ENCODE peak calls at places on chromosomes 13 and 19, in nine cellular contexts. K, Q, O, H, J, G, T, V and E are unnamed samples.

GRCh38 chr13:27375686-27376326 is 48.6 kb upstream of the GTF3A start:
- DNase-seq in V (no peak), H (peak; percentile 85), T (peak; percentile 87), Q (peak; percentile 69), J (no peak), K (peak; percentile 52), O (peak; percentile 63), G (peak; percentile 76), E (peak; percentile 76)

GRCh38 chr13:76720416-76720815 is 165.8 kb downstream of the KCTD12 start:
- DNase-seq in K (no peak), Q (no peak), O (no peak), T (no peak), J (no peak), H (no peak), G (no peak), V (no peak), E (no peak)

GRCh38 chr13:30829145-30829544 is 76.9 kb upstream of the MEDAG start:
- DNase-seq in O (no peak), K (peak; percentile 94), Q (peak; percentile 95), J (no peak), T (no peak), H (no peak), G (peak; percentile 86), V (no peak), E (no peak)

GRCh38 chr13:105462981-105463380 is 1072.5 kb downstream of the EFNB2 start:
- DNase-seq in G (no peak), Q (no peak), J (no peak), T (no peak), K (peak; percentile 31), H (no peak), O (no peak), V (no peak), E (no peak)

GRCh38 chr19:11581740-11582139 is 4.3 kb upstream of the ACP5 start:
- DNase-seq in O (no peak), J (no peak), H (no peak), K (peak; percentile 44), Q (no peak), G (peak; percentile 44), V (no peak), T (no peak), E (no peak)

GRCh38 chr13:94640676-94641075 is 39.0 kb downstream of the GPR180 start:
- DNase-seq in Q (no peak), O (no peak), K (peak; percentile 71), G (peak; percentile 8), V (no peak), T (no peak), J (no peak), H (no peak), E (no peak)

GRCh38 chr13:60351326-60351725 is 45.7 kb upstream of the TDRD3 start:
- DNase-seq in T (peak; percentile 7), K (peak; percentile 76), J (peak; percentile 37), O (no peak), V (no peak), G (peak; percentile 82), Q (no peak), H (no peak), E (no peak)

GRCh38 chr19:16449330-16449961 is 22.3 kb downstream of the EPS15L1 start:
- DNase-seq in Q (no peak), H (no peak), O (no peak), G (no peak), V (no peak), K (peak; percentile 34), T (no peak), J (no peak), E (no peak)

GRCh38 chr13:45102136-45102802 is 18.0 kb upstream of the GTF2F2 start:
- DNase-seq in Q (no peak), O (no peak), H (no peak), K (no peak), J (no peak), V (no peak), T (no peak), G (no peak), E (no peak)

GRCh38 chr13:20738616-20739015 is 35.1 kb downstream of the IL17D start:
- DNase-seq in G (no peak), O (no peak), V (no peak), Q (no peak), K (no peak), T (no peak), J (no peak), H (no peak), E (no peak)

DNA sequence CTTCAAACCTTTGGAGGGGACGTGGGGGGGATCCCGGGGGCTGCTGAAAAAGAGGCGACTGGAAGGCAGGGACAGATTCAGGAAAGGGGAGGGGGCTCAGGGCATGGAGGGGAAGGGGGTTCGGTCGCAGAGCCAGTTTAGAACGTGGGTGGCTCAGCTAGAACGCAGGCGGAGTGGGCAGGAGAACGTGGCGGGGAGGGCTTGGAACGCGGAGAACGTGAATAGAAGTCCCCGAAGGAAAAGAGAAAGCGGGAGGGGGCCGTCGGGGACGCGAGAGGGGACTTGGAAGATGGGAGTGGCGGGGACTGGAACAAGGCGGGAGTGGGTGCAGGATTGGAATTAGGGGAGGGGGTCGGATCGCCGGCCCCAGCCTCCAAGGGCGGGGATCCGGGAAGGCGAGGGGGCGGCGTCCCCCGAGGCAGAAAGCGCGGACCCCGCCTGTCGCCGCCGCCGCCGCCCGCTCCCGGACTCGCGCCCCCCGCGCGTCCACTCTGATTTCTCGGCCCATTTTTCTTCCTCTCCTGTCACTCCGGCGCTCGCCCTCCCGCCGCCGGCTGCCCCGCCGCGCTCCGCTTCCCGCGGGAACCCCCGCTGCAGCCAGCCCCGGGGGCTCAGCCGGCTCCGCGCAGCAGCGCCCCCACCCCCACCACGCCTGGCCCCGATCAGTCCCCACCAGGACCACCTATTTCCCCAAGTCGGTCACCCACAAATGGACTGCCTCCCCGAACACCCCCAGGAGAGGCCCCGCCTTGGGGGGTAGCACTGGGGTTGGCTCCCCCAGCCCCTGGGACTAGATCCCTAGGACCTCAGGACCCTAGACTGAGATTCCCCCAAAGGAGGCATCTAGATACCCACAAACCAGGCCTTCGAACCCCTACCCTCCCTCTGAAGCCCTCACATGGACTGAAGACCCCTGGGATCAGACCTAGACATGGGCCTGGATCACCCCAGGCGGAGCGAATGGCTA is 12.5 kb upstream of the ERFL start:
- DNase-seq in G (no peak), T (no peak), K (no peak), Q (no peak), J (no peak), O (no peak), V (no peak), H (peak; percentile 29), E (no peak)
- TF ChIP-seq CTCF in G (no peak), T (no peak), K (no peak), Q (no peak), J (no peak), O (no peak), V (no peak), H (no peak), E (no peak)

GRCh38 chr13:110434629-110435028 is 126.9 kb downstream of the RAB20 start:
- DNase-seq in H (no peak), G (no peak), V (no peak), T (no peak), Q (no peak), J (no peak), O (no peak), K (no peak), E (no peak)
- TF ChIP-seq CTCF in H (no peak), G (no peak), V (no peak), T (no peak), Q (no peak), J (no peak), O (no peak), K (no peak), E (no peak)

DNA sequence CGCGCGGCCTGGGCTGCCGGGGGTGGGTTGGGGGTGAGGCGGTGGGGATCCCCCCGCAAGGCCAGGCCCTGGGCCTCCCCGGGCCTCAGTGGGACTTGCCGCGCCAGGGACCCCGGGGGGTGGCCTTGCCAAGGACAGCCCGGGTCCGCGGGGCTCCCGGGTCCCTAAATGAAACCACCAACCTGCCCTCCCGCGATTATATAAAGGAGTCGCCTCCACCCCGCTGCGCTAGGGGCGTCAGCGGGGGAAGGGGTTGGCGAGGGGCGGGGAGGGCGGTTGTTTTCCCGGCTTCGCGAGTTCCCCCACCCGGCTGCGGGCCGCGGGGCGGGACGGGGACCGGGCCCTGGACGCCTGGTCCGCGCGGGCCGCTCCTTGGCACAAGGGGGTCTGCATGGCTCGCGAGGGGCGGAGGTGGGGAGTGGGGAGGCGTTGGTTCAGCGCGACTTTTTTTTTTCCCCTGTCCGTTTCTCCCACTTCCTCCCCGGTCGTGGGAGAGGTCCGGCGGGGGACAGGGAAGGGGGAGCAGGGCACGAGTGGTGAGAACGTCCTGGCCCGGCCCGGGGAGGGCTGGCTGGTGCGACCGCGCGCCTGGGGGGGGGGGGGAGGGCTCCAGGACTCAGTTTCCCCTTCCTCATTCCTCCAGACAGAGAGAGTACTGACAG is 828 bp upstream of the ZBTB7A start:
- DNase-seq in K (no peak), H (no peak), V (peak; percentile 79), J (no peak), O (no peak), G (no peak), T (peak; percentile 50), Q (no peak), E (peak; percentile 38)
- TF ChIP-seq CTCF in K (no peak), H (no peak), V (no peak), J (no peak), O (peak; percentile 6), G (no peak), T (no peak), Q (no peak), E (no peak)

GRCh38 chr13:71499235-71499634 is 367.8 kb downstream of the DACH1 start:
- DNase-seq in Q (no peak), H (no peak), T (no peak), O (no peak), J (no peak), K (no peak), V (no peak), G (no peak), E (no peak)
- TF ChIP-seq CTCF in Q (no peak), H (no peak), T (no peak), O (no peak), J (no peak), K (no peak), V (no peak), G (no peak), E (no peak)

GRCh38 chr19:56211718-56212117 is 9.6 kb downstream of the ZSCAN5C start:
- DNase-seq in H (no peak), G (no peak), T (no peak), O (no peak), Q (no peak), V (no peak), K (no peak), J (no peak), E (no peak)
- TF ChIP-seq CTCF in H (no peak), G (no peak), T (no peak), O (no peak), Q (no peak), V (no peak), K (no peak), J (no peak), E (no peak)